ENCODE peak calls at places on chromosomes 6 and 20, in eight cellular contexts. A, H, J, T, C, U, E and K are unnamed samples.
A peak's percentile ranks its signal among the peaks of the same experiment; 100 is the strongest.

GRCh38 chr20:4853004-4853403 is 131.3 kb downstream of the PRND start:
- DNase-seq in A (no peak), H (no peak), J (no peak), T (no peak), C (no peak), U (no peak), E (no peak), K (no peak)

GRCh38 chr6:46265373-46265772 is 94.6 kb upstream of the ENPP5 start:
- DNase-seq in A (no peak), H (no peak), J (no peak), T (no peak), C (no peak), U (no peak), E (no peak), K (no peak)

GRCh38 chr6:117432273-117432672 is 6.5 kb upstream of the ROS1 start:
- DNase-seq in A (no peak), H (no peak), J (no peak), T (no peak), C (no peak), U (no peak), E (no peak), K (no peak)

GRCh38 chr6:149080511-149080910 is 237.0 kb upstream of the TAB2 start:
- DNase-seq in A (no peak), H (no peak), J (no peak), T (no peak), C (no peak), U (no peak), E (no peak), K (no peak)

GRCh38 chr6:110140650-110141049 is 38.8 kb downstream of the WASF1 start:
- DNase-seq in A (no peak), H (peak; percentile 5), J (no peak), T (no peak), C (no peak), U (no peak), E (no peak), K (no peak)

GRCh38 chr6:89693207-89693606 is 54.7 kb upstream of the LYRM2 start:
- DNase-seq in A (no peak), H (no peak), J (no peak), T (no peak), C (no peak), U (no peak), E (no peak), K (no peak)

GRCh38 chr20:33649201-33649631 is 12.9 kb upstream of the C20orf144 start:
- DNase-seq in A (no peak), H (no peak), J (no peak), T (no peak), C (peak; percentile 71), U (no peak), E (peak; percentile 79), K (no peak)

GRCh38 chr6:95578106-95578410 is 723 bp downstream of the MANEA start:
- DNase-seq in A (no peak), H (peak; percentile 10), J (peak; percentile 15), T (no peak), C (no peak), U (no peak), E (no peak), K (no peak)

GRCh38 chr6:155077784-155078183 is 82.7 kb downstream of the TIAM2 start:
- DNase-seq in A (no peak), H (no peak), J (no peak), T (no peak), C (no peak), U (no peak), E (no peak), K (no peak)

GRCh38 chr20:19981091-19981490 is 36.1 kb upstream of the NAA20 start:
- DNase-seq in A (no peak), H (no peak), J (no peak), T (no peak), C (no peak), U (no peak), E (no peak), K (no peak)

GRCh38 chr20:11979306-11980128 is 61.8 kb downstream of the BTBD3 start:
- DNase-seq in A (no peak), H (no peak), J (no peak), T (no peak), C (no peak), U (no peak), E (no peak), K (no peak)

GRCh38 chr6:34414999-34415858 is 10.6 kb downstream of the RPS10 start:
- DNase-seq in A (peak; percentile 74), H (peak; percentile 68), J (peak; percentile 80), T (no peak), C (peak; percentile 58), U (peak; percentile 62), E (peak; percentile 69), K (peak; percentile 90)

GRCh38 chr20:58174708-58175287 is 53.7 kb downstream of the ANKRD60 start:
- DNase-seq in A (no peak), H (no peak), J (no peak), T (no peak), C (no peak), U (peak; percentile 13), E (no peak), K (no peak)

GRCh38 chr6:41561386-41561785 is 15.2 kb downstream of the FOXP4 start:
- DNase-seq in A (no peak), H (no peak), J (no peak), T (no peak), C (no peak), U (no peak), E (no peak), K (no peak)

GRCh38 chr20:18678599-18678998 is 90.7 kb downstream of the DTD1 start:
- DNase-seq in A (no peak), H (no peak), J (peak; percentile 12), T (no peak), C (no peak), U (no peak), E (no peak), K (no peak)

GRCh38 chr6:75526502-75527127 is 33.0 kb upstream of the FILIP1 start:
- DNase-seq in A (peak; percentile 74), H (peak; percentile 32), J (peak; percentile 58), T (no peak), C (peak; percentile 69), U (peak; percentile 62), E (peak; percentile 46), K (no peak)

GRCh38 chr20:62606551-62607201 is 35.6 kb upstream of the SLCO4A1 start:
- DNase-seq in A (no peak), H (no peak), J (peak; percentile 43), T (no peak), C (peak; percentile 69), U (peak; percentile 28), E (no peak), K (no peak)

GRCh38 chr6:31730631-31731086 is 1.6 kb upstream of the DDAH2 start:
- DNase-seq in A (no peak), H (no peak), J (no peak), T (no peak), C (no peak), U (no peak), E (no peak), K (no peak)

GRCh38 chr6:31729515-31729978 is 448 bp upstream of the DDAH2 start:
- DNase-seq in A (peak; percentile 88), H (peak; percentile 95), J (peak; percentile 83), T (peak; percentile 97), C (peak; percentile 92), U (peak; percentile 97), E (peak; percentile 93), K (no peak)

GRCh38 chr6:31729979-31730630 is 1.0 kb upstream of the DDAH2 start:
- DNase-seq in A (peak; percentile 82), H (peak; percentile 96), J (peak; percentile 58), T (peak; percentile 97), C (peak; percentile 83), U (peak; percentile 90), E (peak; percentile 93), K (no peak)

GRCh38 chr6:31727717-31728671 is 1.1 kb downstream of the DDAH2 start:
- DNase-seq in A (no peak), H (no peak), J (peak; percentile 92), T (no peak), C (no peak), U (no peak), E (no peak), K (no peak)

GRCh38 chr6:31728767-31729514 is at the start of gene DDAH2:
- DNase-seq in A (no peak), H (no peak), J (no peak), T (no peak), C (no peak), U (peak; percentile 33), E (no peak), K (no peak)
- TF ChIP-seq POLR2AphosphoS5 in A (no peak), H (no peak), J (no peak), T (no peak), C (no peak), U (no peak), E (no peak), K (no peak)

GRCh38 chr6:84764332-84765049 is at the start of gene TBX18:
- DNase-seq in A (no peak), H (peak; percentile 95), J (peak; percentile 41), T (peak; percentile 99), C (peak; percentile 39), U (peak; percentile 80), E (peak; percentile 39), K (peak; percentile 96)
- H3K27ac ChIP-seq in A (no peak within 1 kb of the TSS), H (peak within 1 kb of the TSS; percentile 87), J (no peak within 1 kb of the TSS), T (peak within 1 kb of the TSS; percentile 93), C (peak within 1 kb of the TSS; percentile 59), U (peak within 1 kb of the TSS; percentile 51), E (no peak within 1 kb of the TSS), K (peak within 1 kb of the TSS; percentile 78)

GRCh38 chr6:49955847-49956246 is 8.1 kb downstream of the DEFB114 start:
- DNase-seq in A (no peak), H (no peak), J (no peak), T (no peak), C (no peak), U (no peak), E (no peak), K (no peak)
- TF ChIP-seq POLR2AphosphoS5 in A (no peak), H (no peak), J (no peak), T (no peak), C (no peak), U (no peak), E (no peak), K (no peak)

GRCh38 chr6:138389551-138389950 is 11.8 kb downstream of the SMIM28 start:
- DNase-seq in A (no peak), H (no peak), J (no peak), T (peak; percentile 37), C (no peak), U (no peak), E (no peak), K (no peak)
- H3K27ac ChIP-seq in A (peak overlapping the region; percentile 87), H (no peak overlapping the region), J (no peak overlapping the region), T (no peak overlapping the region), C (no peak overlapping the region), U (no peak overlapping the region), E (no peak overlapping the region), K (no peak overlapping the region)